ENCODE peak calls at places on chromosomes 5 and 9, in six cellular contexts. B is kidney, E is GM13977, G is left colon, F is RWPE1, Q is tibial artery. O is an unnamed sample.

GRCh38 chr9:117290809-117291208 is 124.0 kb downstream of the ASTN2 start:
- DNase-seq in B (no peak), E (no peak), G (no peak), F (no peak), Q (no peak), O (no peak)

GRCh38 chr5:140363631-140364471 is 3.9 kb downstream of the SLC4A9 start:
- DNase-seq in B (no peak), E (no peak), G (no peak), F (no peak), Q (no peak), O (no peak)

GRCh38 chr9:91421022-91421765 is 2.4 kb downstream of the NFIL3 start:
- DNase-seq in B (peak), E (peak), G (peak), F (peak), Q (no peak), O (peak)

GRCh38 chr5:73066466-73066865 is 53.9 kb upstream of the TMEM171 start:
- DNase-seq in B (no peak), E (no peak), G (no peak), F (no peak), Q (no peak), O (no peak)

GRCh38 chr9:86516564-86516963 is 162.4 kb upstream of the TUT7 start:
- DNase-seq in B (peak), E (no peak), G (no peak), F (no peak), Q (no peak), O (no peak)

GRCh38 chr5:98296426-98296825 is 477.0 kb upstream of the RGMB start:
- DNase-seq in B (no peak), E (no peak), G (no peak), F (peak), Q (no peak), O (no peak)

GRCh38 chr5:65338606-65339151 is 143.0 kb downstream of the ADAMTS6 start:
- DNase-seq in B (peak), E (no peak), G (no peak), F (no peak), Q (no peak), O (no peak)

GRCh38 chr9:11086561-11086960 is 473.8 kb upstream of the PTPRD start:
- DNase-seq in B (no peak), E (no peak), G (no peak), F (peak), Q (no peak), O (no peak)

GRCh38 chr5:53381-54174 is 38.4 kb upstream of the PLEKHG4B start:
- DNase-seq in B (no peak), E (peak), G (peak), F (peak), Q (no peak), O (peak)

GRCh38 chr5:176388341-176389113 is at the start of the genes HIGD2A and NOP16:
- DNase-seq in B (peak), E (peak), G (peak), F (peak), Q (peak), O (peak)

GRCh38 chr5:165757756-165758155 is 2252.3 kb downstream of the MAT2B start:
- DNase-seq in B (no peak), E (no peak), G (no peak), F (no peak), Q (no peak), O (peak)

GRCh38 chr5:138226917-138227316 is 13.8 kb upstream of the CDC23 start:
- DNase-seq in B (no peak), E (no peak), G (no peak), F (no peak), Q (no peak), O (no peak)

GRCh38 chr5:172005708-172006377 is 595 bp downstream of the FBXW11 start:
- DNase-seq in B (peak), E (peak), G (peak), F (peak), Q (peak), O (peak)

GRCh38 chr5:68898961-68899471 is 194.8 kb upstream of the SLC30A5 start:
- DNase-seq in B (no peak), E (no peak), G (no peak), F (peak), Q (no peak), O (no peak)

GRCh38 chr9:28443461-28443860 is 870.2 kb upstream of the C9orf72 start:
- DNase-seq in B (no peak), E (no peak), G (no peak), F (no peak), Q (no peak), O (no peak)

GRCh38 chr9:111036946-111037743 is 1.1 kb downstream of the LPAR1 start:
- DNase-seq in B (no peak), E (no peak), G (no peak), F (peak), Q (no peak), O (no peak)

GRCh38 chr9:22986556-22986955 is 539.9 kb downstream of the DMRTA1 start:
- DNase-seq in B (no peak), E (no peak), G (no peak), F (no peak), Q (no peak), O (no peak)

GRCh38 chr5:6574537-6574936 is 58.3 kb downstream of the NSUN2 start:
- DNase-seq in B (no peak), E (no peak), G (no peak), F (no peak), Q (no peak), O (no peak)

O was measured in prostate gland.